ENCODE peak calls at places on chromosomes 16 and 17, in nine cellular contexts. A is activated T-helper 1 cell treated with Interleukin-2 at 50 U/mL for 16 hours; N is RWPE1; Y is GM04504; B is fibroblast of mammary gland; E is T-helper 1 cell; Q is AG09309; S is GM23338; X is effector CD4-positive, alpha-beta T cell. W is an unnamed sample.

GRCh38 chr16:23682181-23682580 is 3.5 kb downstream of the PLK1 start:
- DNase-seq in B (peak; percentile 62), A (no peak), Y (no peak), X (no peak), N (no peak), S (no peak), E (no peak), Q (no peak), W (no peak)

GRCh38 chr17:63178530-63178929 is 212.5 kb downstream of the TANC2 start:
- DNase-seq in N (no peak), E (no peak), Y (no peak), Q (no peak), A (no peak), S (no peak), X (no peak), B (no peak), W (no peak)

GRCh38 chr17:49557204-49558024 is 18.3 kb upstream of the NXPH3 start:
- DNase-seq in S (peak; percentile 92), Y (no peak), N (no peak), A (no peak), Q (no peak), E (no peak), B (peak; percentile 57), X (no peak), W (peak; percentile 16)

GRCh38 chr17:48301002-48301401 is 129.0 kb downstream of the SKAP1 start:
- DNase-seq in Q (no peak), S (no peak), X (no peak), N (no peak), E (no peak), Y (no peak), B (no peak), A (no peak), W (no peak)

GRCh38 chr17:31525801-31526549 is 134.5 kb downstream of the RAB11FIP4 start:
- DNase-seq in Y (no peak), N (no peak), X (no peak), S (peak; percentile 56), Q (no peak), B (no peak), A (no peak), E (no peak), W (no peak)

GRCh38 chr17:4588391-4588790 is 4.1 kb downstream of the SMTNL2 start:
- DNase-seq in S (no peak), X (no peak), E (no peak), B (no peak), Q (no peak), A (no peak), N (no peak), Y (no peak), W (no peak)

GRCh38 chr16:66487580-66488235 is 60.6 kb downstream of the BEAN1 start:
- DNase-seq in X (no peak), Y (no peak), S (no peak), N (no peak), Q (no peak), E (no peak), A (no peak), B (peak; percentile 36), W (no peak)

GRCh38 chr16:8972843-8973586 is 9.3 kb upstream of the USP7 start:
- DNase-seq in Q (no peak), E (no peak), Y (peak; percentile 40), S (no peak), N (no peak), X (no peak), B (peak; percentile 68), A (no peak), W (no peak)

GRCh38 chr16:73717266-73718057 is 579.2 kb upstream of the PSMD7 start:
- DNase-seq in S (no peak), B (no peak), Q (no peak), X (no peak), Y (no peak), N (no peak), E (no peak), A (no peak), W (no peak)

GRCh38 chr16:80718480-80719220 is 85.7 kb downstream of the CDYL2 start:
- DNase-seq in A (no peak), Y (no peak), N (peak; percentile 12), X (no peak), Q (no peak), S (peak; percentile 32), E (no peak), B (peak; percentile 51), W (no peak)

GRCh38 chr17:61175298-61176142 is 224.1 kb upstream of the TBX2 start:
- DNase-seq in X (no peak), Q (no peak), Y (no peak), N (no peak), S (no peak), A (no peak), B (no peak), E (no peak), W (no peak)

GRCh38 chr16:28589069-28589468 is 7.8 kb downstream of the SULT1A2 start:
- DNase-seq in B (no peak), Q (no peak), A (no peak), X (no peak), E (no peak), S (no peak), N (no peak), Y (no peak), W (no peak)

GRCh38 chr17:29844339-29845048 is 85.5 kb downstream of the SSH2 start:
- DNase-seq in E (no peak), Q (no peak), X (no peak), Y (no peak), N (no peak), S (peak; percentile 27), B (peak; percentile 29), A (no peak), W (no peak)

GRCh38 chr17:59440757-59441458 is 109.5 kb downstream of the YPEL2 start:
- DNase-seq in Y (peak; percentile 74), X (peak; percentile 83), N (peak; percentile 77), A (peak; percentile 69), Q (peak; percentile 60), S (peak; percentile 98), E (peak; percentile 54), B (peak; percentile 90), W (peak; percentile 76)

GRCh38 chr17:67223924-67224323 is 21.1 kb downstream of the HELZ start:
- DNase-seq in Y (no peak), B (no peak), Q (no peak), X (no peak), N (peak; percentile 17), A (no peak), S (no peak), E (no peak), W (no peak)

GRCh38 chr16:69443809-69444611 is 19.6 kb downstream of the CYB5B start:
- DNase-seq in Y (peak; percentile 32), X (no peak), E (no peak), A (no peak), Q (no peak), S (no peak), N (no peak), B (peak; percentile 60), W (peak; percentile 26)

GRCh38 chr17:48755346-48755745 is 26.8 kb upstream of the HOXB13 start:
- DNase-seq in A (no peak), S (no peak), X (no peak), N (no peak), E (no peak), Q (no peak), B (no peak), Y (no peak), W (no peak)

GRCh38 chr16:57367111-57367752 is 5.1 kb upstream of the CX3CL1 start:
- DNase-seq in Y (no peak), S (no peak), A (no peak), E (no peak), B (peak; percentile 44), N (peak; percentile 30), Q (no peak), X (no peak), W (no peak)

GRCh38 chr16:79089735-79090284 is 510.7 kb downstream of the MAF start:
- DNase-seq in E (no peak), Q (no peak), B (peak; percentile 15), Y (no peak), X (no peak), N (no peak), S (no peak), A (no peak), W (peak; percentile 48)

GRCh38 chr17:61409301-61410099 is 9.9 kb downstream of the TBX2 start:
- DNase-seq in N (peak; percentile 75), Y (no peak), S (peak; percentile 73), E (peak; percentile 10), X (no peak), B (peak; percentile 72), A (no peak), Q (no peak), W (no peak)

GRCh38 chr17:66275651-66276050 is 26.8 kb upstream of the PRKCA start:
- DNase-seq in X (no peak), Q (peak; percentile 73), N (peak; percentile 80), S (no peak), Y (peak; percentile 75), B (peak; percentile 100), E (no peak), A (no peak), W (no peak)

GRCh38 chr17:34299918-34300600 is 14.5 kb downstream of the CCL11 start:
- DNase-seq in B (peak; percentile 69), E (no peak), S (no peak), A (no peak), Y (no peak), X (no peak), N (no peak), Q (peak; percentile 55), W (no peak)

GRCh38 chr16:88070341-88070740 is 119.1 kb downstream of the BANP start:
- DNase-seq in Q (no peak), B (no peak), X (no peak), N (no peak), E (no peak), Y (no peak), S (no peak), A (no peak), W (no peak)

GRCh38 chr16:24036614-24037013 is 200.8 kb downstream of the PRKCB start:
- DNase-seq in X (peak; percentile 22), Y (peak; percentile 15), Q (peak; percentile 4), B (peak; percentile 44), E (no peak), A (no peak), S (peak; percentile 84), N (peak; percentile 76), W (peak; percentile 13)

GRCh38 chr17:703081-703875 is 11.4 kb downstream of the VPS53 start:
- DNase-seq in N (no peak), Q (no peak), A (no peak), X (no peak), E (no peak), B (no peak), Y (no peak), S (no peak), W (no peak)

GRCh38 chr16:50002190-50002589 is 22.8 kb upstream of the CNEP1R1 start:
- DNase-seq in A (no peak), E (no peak), N (peak; percentile 20), S (no peak), B (peak; percentile 38), Q (no peak), X (no peak), Y (no peak), W (no peak)

W was measured in central memory CD4-positive, alpha-beta T cell.